ENCODE peak calls at places on chromosome 13, in four cellular contexts. W is IMR-90, F is PC-3, M is brain microvascular endothelial cell. H is an unnamed sample.

GRCh38 chr13:21674271-21675009 is 3.6 kb downstream of the FGF9 start:
- DNase-seq in W (no peak), F (no peak), M (no peak), H (no peak)

GRCh38 chr13:75181906-75182305 is 300.1 kb downstream of the TBC1D4 start:
- DNase-seq in W (peak; percentile 76), F (peak; percentile 80), M (peak; percentile 80), H (peak; percentile 10)

GRCh38 chr13:36763322-36763721 is 55.7 kb upstream of the RFXAP start:
- DNase-seq in W (no peak), F (no peak), M (no peak), H (no peak)

GRCh38 chr13:29515372-29515771 is 80.1 kb downstream of the SLC7A1 start:
- DNase-seq in W (no peak), F (no peak), M (no peak), H (no peak)

GRCh38 chr13:55298201-55298600 is 1842.5 kb upstream of the PRR20A start:
- DNase-seq in W (no peak), F (no peak), M (no peak), H (no peak)

GRCh38 chr13:110347535-110348308 is 40.6 kb downstream of the COL4A2 start:
- DNase-seq in W (peak; percentile 90), F (peak; percentile 93), M (peak; percentile 88), H (peak; percentile 82)

GRCh38 chr13:45362939-45363338 is 22.0 kb upstream of the TPT1 start:
- DNase-seq in W (no peak), F (no peak), M (no peak), H (no peak)

GRCh38 chr13:19266979-19267378 is 85.4 kb upstream of the TUBA3C start:
- DNase-seq in W (no peak), F (no peak), M (no peak), H (no peak)

GRCh38 chr13:20351279-20352022 is 119.3 kb upstream of the GJB6 start:
- DNase-seq in W (peak; percentile 75), F (peak; percentile 90), M (peak; percentile 34), H (no peak)

GRCh38 chr13:94558721-94559120 is 37.2 kb downstream of the TGDS start:
- DNase-seq in W (no peak), F (no peak), M (no peak), H (no peak)

GRCh38 chr13:77337159-77337558 is 10.3 kb upstream of the MYCBP2 start:
- DNase-seq in W (no peak), F (no peak), M (no peak), H (no peak)
- TF ChIP-seq CTCF in W (no peak), F (no peak), M (no peak), H (peak; percentile 35)

DNA sequence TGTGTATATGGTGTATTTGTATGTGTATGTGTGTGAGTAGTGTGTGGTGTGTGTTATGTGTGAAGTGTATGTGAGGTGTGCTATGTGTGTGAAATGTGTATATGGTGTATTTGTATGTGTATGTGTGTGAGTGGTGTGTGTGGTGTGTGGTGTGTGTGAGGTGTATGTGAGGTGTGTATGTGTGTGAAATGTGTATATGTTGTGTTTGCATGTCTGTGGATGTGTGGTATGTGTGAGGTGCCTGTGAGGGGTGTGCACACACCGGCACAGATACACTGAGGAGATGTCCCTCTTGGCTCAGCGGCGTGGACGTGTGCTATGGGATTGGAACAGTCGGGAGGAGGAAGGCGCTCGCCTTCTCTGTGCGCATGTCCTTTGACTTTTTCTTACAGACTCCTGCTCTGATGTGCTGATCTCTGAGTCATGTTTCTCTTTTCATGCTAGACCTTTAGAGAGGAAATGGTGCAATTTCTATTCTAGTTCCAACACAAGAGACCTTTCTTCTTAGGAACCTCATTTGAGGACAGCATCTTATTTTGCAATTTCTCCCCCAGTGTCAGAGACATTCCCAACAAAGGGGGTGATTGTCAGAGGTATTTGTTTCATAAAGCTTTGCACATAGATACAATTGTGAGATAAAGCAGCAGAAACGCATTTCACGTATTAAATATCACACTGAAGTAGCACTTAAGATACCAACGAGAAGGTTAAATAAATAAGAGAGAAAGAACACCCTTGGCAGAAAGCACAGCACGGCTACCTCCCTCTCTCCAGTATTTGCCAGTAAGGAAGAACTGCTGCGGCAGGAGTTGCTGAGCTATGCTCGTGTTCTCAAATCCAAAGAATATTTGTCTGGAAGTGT is 11.3 kb upstream of the TNFRSF19 start:
- DNase-seq in W (peak; percentile 92), F (peak; percentile 66), M (peak; percentile 83), H (no peak)
- H3K4me3 ChIP-seq in W (peak overlapping the region; percentile 14), F (peak overlapping the region; percentile 43), M (peak overlapping the region; percentile 6), H (no peak overlapping the region)

GRCh38 chr13:60619461-60619860 is 222.4 kb downstream of the TDRD3 start:
- DNase-seq in W (no peak), F (no peak), M (no peak), H (no peak)

GRCh38 chr13:60620611-60621395 is 223.8 kb downstream of the TDRD3 start:
- DNase-seq in W (no peak), F (no peak), M (no peak), H (no peak)

GRCh38 chr13:60623131-60623530 is 226.1 kb downstream of the TDRD3 start:
- DNase-seq in W (no peak), F (no peak), M (no peak), H (no peak)

GRCh38 chr13:60613080-60613479 is 216.1 kb downstream of the TDRD3 start:
- DNase-seq in W (no peak), F (no peak), M (no peak), H (no peak)

DNA sequence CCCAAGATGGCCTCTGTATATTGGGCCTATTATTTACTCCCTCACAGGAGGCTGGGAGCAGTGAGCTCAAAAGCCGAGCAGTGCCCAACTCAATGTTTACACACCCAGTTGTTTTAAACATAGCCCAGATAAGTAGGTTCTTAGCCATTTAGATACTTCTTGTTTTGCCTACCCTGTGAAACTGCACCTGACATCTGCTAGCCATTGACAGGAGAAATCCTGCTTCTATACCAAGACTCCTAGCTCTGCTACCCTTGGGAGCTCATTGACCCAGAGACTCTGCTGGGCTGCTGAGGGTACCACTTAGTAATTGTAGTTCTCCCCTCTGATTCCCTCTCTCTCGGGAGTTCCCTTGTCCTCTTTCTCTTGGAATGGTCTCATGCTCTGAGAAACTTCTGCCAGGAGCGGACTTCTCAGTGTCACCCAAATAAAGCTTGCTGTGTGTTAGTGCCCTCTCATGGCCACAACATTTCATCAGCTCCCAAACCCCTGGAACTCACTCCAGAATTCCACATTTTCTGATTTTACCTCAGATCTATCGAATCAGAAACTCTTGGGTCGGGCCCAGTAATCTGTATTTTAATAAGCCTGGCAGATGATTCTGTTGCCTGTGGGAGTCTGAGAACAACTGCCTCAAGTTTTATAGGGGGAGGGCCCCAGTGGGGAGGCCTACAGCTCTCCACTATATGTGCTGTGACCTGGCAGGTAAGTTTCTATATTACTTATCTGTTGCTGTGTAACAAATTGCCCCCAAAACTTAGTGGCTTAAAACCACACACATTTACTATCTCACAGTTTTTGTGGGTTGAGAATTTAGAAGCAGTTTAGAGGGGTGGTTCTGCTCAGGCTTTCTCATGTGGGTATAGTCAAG is 221.1 kb downstream of the TDRD3 start:
- DNase-seq in W (peak; percentile 36), F (peak; percentile 43), M (peak; percentile 44), H (no peak)
- TF ChIP-seq CTCF in W (peak; percentile 47), F (peak; percentile 62), M (peak; percentile 69), H (peak; percentile 72)

DNA sequence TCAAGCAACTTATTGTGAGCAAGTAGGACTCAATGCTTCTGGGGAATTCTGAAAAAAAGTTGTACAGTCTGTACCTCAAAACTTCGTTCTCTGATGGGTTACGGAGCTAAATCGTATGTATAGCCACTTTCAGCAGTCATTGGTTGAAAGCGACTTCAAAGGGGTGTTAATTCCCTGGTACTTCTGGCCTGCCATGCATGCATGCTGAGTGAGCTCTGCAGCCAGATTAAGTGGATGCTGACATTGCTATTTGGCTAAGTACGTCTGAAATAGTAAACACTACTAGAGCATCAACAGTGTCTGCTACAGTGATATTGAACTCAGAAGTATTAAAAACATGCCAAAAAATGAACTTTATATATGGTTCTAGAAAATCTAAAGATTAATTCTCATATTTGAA is 1183.1 kb upstream of the PCDH20 start:
- DNase-seq in W (no peak), F (no peak), M (no peak), H (no peak)
- H3K4me3 ChIP-seq in W (no peak overlapping the region), F (no peak overlapping the region), M (no peak overlapping the region), H (no peak overlapping the region)

GRCh38 chr13:96294930-96295657 is 205.2 kb downstream of the HS6ST3 start:
- DNase-seq in W (no peak), F (no peak), M (no peak), H (no peak)

GRCh38 chr13:96297360-96297759 is 207.5 kb downstream of the HS6ST3 start:
- DNase-seq in W (no peak), F (no peak), M (no peak), H (no peak)

GRCh38 chr13:96299235-96299634 is 209.3 kb downstream of the HS6ST3 start:
- DNase-seq in W (no peak), F (peak; percentile 1), M (no peak), H (no peak)
- TF ChIP-seq CTCF in W (no peak), F (peak; percentile 26), M (no peak), H (no peak)

DNA sequence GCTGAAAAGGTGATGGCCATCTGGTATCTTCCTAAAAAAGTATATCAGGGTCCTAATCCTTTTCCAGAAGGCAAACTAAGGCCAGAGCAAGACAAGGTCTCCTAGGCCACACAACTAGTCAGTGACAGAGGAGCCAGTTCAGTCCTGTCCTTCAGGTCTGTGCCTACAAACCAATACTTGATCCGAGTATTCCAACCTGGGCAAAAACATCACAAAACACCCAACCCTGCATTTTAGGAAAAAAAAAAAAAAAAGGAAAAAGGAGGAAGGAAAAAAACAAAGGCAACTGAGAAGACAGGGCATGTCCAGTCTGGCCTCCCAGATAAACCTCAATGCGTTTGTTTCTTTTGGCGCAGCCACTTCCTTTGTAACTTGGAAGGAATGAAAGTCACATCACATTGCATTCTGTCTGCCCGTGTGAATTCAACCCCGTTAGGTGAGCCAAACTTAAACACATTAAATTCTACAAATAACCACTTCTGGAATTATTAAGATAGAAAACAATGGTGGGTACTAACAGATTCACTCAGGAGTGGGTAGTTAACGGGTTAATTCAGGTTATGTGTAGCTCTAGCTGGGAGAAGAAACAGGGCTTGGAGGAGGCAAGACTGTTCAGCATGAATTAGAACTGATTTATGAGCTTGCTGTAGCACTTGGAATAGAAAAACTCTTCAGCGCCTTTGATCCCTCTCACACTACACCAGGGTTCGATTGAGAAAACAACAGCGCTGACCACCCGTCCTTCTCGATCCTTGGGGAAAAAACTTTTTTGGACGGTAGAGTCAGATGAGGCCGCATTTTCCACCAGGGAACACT is 43.0 kb upstream of the HNRNPA1L2 start:
- DNase-seq in W (peak; percentile 71), F (no peak), M (peak; percentile 60), H (no peak)
- H3K4me3 ChIP-seq in W (peak overlapping the region; percentile 49), F (peak overlapping the region; percentile 67), M (peak overlapping the region; percentile 61), H (peak overlapping the region; percentile 80)

GRCh38 chr13:34833562-34834182 is 108.4 kb upstream of the NBEA start:
- DNase-seq in W (peak; percentile 2), F (peak; percentile 53), M (peak; percentile 33), H (no peak)
- TF ChIP-seq CTCF in W (no peak), F (peak; percentile 55), M (peak; percentile 27), H (peak; percentile 51)

GRCh38 chr13:46810440-46810839 is 13.5 kb upstream of the ESD start:
- DNase-seq in W (no peak), F (no peak), M (no peak), H (no peak)
- H3K4me3 ChIP-seq in W (no peak overlapping the region), F (no peak overlapping the region), M (no peak overlapping the region), H (no peak overlapping the region)

H was measured in epithelial cell of proximal tubule.